ENCODE peak calls at places on chromosomes 4 and X, in nine cellular contexts. K is iPS DF 6.9, P is endodermal cell, N is AG10803, J is A673, S is fibroblast of pulmonary artery, R is Panc1, T is MG63, G is pancreas. W is an unnamed sample.

GRCh38 chr4:16893141-16893571 is 5.3 kb downstream of the LDB2 start:
- DNase-seq in K (no peak), P (no peak), N (peak; percentile 59), J (peak; percentile 81), S (peak; percentile 18), R (no peak), T (no peak), G (no peak), W (peak; percentile 40)

GRCh38 chr4:5785806-5786680 is 75.0 kb downstream of the EVC start:
- DNase-seq in K (no peak), P (no peak), N (peak; percentile 79), J (no peak), S (peak; percentile 79), R (peak; percentile 50), T (no peak), G (no peak), W (peak; percentile 65)

GRCh38 chr4:20984011-20984836 is 284.0 kb downstream of the PACRGL start:
- DNase-seq in K (no peak), P (peak; percentile 80), N (no peak), J (no peak), S (no peak), R (no peak), T (peak; percentile 33), G (peak; percentile 55), W (peak; percentile 3)

GRCh38 chr4:159389756-159390155 is 286.9 kb downstream of the RAPGEF2 start:
- DNase-seq in K (no peak), P (no peak), N (no peak), J (no peak), S (no peak), R (no peak), T (no peak), G (no peak), W (no peak)

GRCh38 chr4:95068818-95069478 is 311.2 kb downstream of the BMPR1B start:
- DNase-seq in K (no peak), P (no peak), N (no peak), J (no peak), S (no peak), R (no peak), T (no peak), G (no peak), W (no peak)

GRCh38 chrX:126165721-126166401 is at the start of gene DCAF12L2:
- DNase-seq in K (no peak), P (peak; percentile 74), N (no peak), J (peak; percentile 1), S (no peak), R (no peak), T (peak; percentile 29), G (peak; percentile 54), W (no peak)

GRCh38 chr4:41436365-41437263 is 101.3 kb upstream of the LIMCH1 start:
- DNase-seq in K (no peak), P (no peak), N (no peak), J (no peak), S (no peak), R (no peak), T (no peak), G (no peak), W (no peak)

GRCh38 chrX:123340691-123341090 is 156.6 kb downstream of the GRIA3 start:
- DNase-seq in K (no peak), P (no peak), N (peak; percentile 37), J (no peak), S (no peak), R (no peak), T (peak; percentile 36), G (no peak), W (no peak)

GRCh38 chrX:128992107-128992971 is 531.0 kb downstream of the SMARCA1 start:
- DNase-seq in K (no peak), P (peak; percentile 71), N (no peak), J (no peak), S (no peak), R (no peak), T (no peak), G (no peak), W (no peak)

GRCh38 chr4:104915864-104916263 is 230.8 kb upstream of the TET2 start:
- DNase-seq in K (no peak), P (peak; percentile 71), N (no peak), J (no peak), S (no peak), R (no peak), T (no peak), G (no peak), W (no peak)

GRCh38 chr4:108144451-108144850 is 24.3 kb downstream of the LEF1 start:
- DNase-seq in K (no peak), P (no peak), N (no peak), J (no peak), S (no peak), R (no peak), T (no peak), G (no peak), W (no peak)

GRCh38 chr4:36841583-36842326 is 402.8 kb upstream of the NWD2 start:
- DNase-seq in K (no peak), P (no peak), N (no peak), J (no peak), S (peak; percentile 61), R (peak; percentile 22), T (no peak), G (no peak), W (peak; percentile 29)

GRCh38 chr4:163113921-163114703 is 52.6 kb downstream of the NAF1 start:
- DNase-seq in K (no peak), P (no peak), N (no peak), J (no peak), S (peak; percentile 30), R (no peak), T (no peak), G (no peak), W (no peak)

GRCh38 chrX:2320089-2320488 is 180.7 kb downstream of the DHRSX start:
- DNase-seq in K (no peak), P (no peak), N (no peak), J (no peak), S (no peak), R (no peak), T (no peak), G (no peak), W (no peak)

GRCh38 chrX:2318371-2318770 is 182.4 kb downstream of the DHRSX start:
- DNase-seq in K (no peak), P (no peak), N (no peak), J (no peak), S (no peak), R (no peak), T (no peak), G (no peak), W (no peak)

GRCh38 chrX:2317527-2318055 is 183.2 kb downstream of the DHRSX start:
- DNase-seq in K (no peak), P (no peak), N (no peak), J (no peak), S (no peak), R (no peak), T (no peak), G (no peak), W (no peak)

GRCh38 chrX:2321411-2321810 is 179.4 kb downstream of the DHRSX start:
- DNase-seq in K (no peak), P (no peak), N (no peak), J (no peak), S (no peak), R (no peak), T (no peak), G (no peak), W (no peak)

GRCh38 chrX:2320580-2321327 is 180.0 kb downstream of the DHRSX start:
- DNase-seq in K (no peak), P (no peak), N (peak; percentile 88), J (no peak), S (peak; percentile 71), R (no peak), T (peak; percentile 46), G (no peak), W (no peak)
- H3K4me3 ChIP-seq in K (no peak overlapping the region), P (no peak overlapping the region), N (no peak overlapping the region), J (no peak overlapping the region), S (no peak overlapping the region), R (no peak overlapping the region), T (no peak overlapping the region), G (no peak overlapping the region), W (no peak overlapping the region)

DNA sequence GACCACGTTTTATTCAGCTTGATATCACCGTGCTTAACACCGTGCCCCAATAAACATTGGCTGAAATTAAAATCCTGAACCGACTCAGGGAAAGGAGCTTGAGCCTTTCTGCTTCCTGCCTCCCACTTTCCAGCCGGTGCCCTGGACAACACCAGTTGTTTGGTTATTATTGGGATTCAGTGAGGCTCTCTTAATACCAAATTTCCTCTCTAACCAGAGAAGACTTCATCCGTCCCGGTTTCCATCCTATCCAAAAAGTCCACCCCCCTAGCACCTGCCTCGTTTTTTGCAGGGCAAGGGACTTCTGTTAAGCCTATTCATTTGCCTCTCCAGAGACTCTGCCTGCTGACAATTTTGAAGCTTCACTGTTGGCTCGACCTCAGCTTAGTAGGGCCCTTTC is 649 bp upstream of the PRSS12 start:
- DNase-seq in K (no peak), P (peak; percentile 55), N (no peak), J (no peak), S (no peak), R (no peak), T (peak; percentile 33), G (no peak), W (no peak)
- H3K4me3 ChIP-seq in K (peak overlapping the region; percentile 76), P (peak overlapping the region; percentile 76), N (peak overlapping the region; percentile 71), J (peak overlapping the region; percentile 53), S (peak overlapping the region; percentile 42), R (peak overlapping the region; percentile 40), T (peak overlapping the region; percentile 82), G (peak overlapping the region; percentile 57), W (peak overlapping the region; percentile 59)

DNA sequence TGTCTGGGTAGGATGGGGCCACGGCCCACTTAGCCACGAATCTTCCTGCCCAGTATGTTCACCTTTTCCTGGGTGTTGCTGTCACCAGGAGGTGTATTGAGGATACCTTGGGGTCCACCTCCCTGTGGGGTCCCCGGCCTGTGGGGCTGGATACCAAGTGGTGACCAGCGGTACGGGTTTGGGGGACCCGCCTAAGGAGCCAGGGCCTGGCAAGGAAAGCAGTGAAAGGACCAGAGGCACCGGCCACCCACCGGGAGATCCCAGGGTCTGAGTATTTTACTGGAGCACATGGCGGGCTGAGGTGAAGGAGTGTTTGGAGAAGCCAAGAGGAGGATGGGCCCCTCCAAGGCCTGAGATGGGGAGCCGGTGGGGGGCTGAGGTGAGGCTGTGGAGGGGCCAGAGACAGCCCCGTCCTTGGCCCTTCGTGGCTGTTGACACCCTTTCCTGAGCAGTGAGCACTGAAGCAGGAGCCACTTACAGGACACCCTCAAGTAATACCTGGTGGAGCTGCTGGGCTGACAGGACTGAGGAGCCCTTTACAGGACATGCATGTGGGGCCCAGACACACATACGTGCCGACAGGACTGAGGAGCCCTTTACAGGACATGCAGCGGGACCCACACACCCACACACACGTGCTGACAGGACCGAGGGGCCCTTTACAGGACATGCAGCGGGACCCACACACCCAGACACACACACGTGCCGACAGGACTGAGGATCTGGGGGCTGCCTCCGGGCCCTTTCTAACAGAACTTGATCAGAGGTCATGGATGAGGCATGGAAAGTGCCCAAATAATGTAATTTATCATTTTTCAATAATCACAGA is 38.4 kb downstream of the TMEM271 start:
- DNase-seq in K (no peak), P (no peak), N (no peak), J (no peak), S (no peak), R (no peak), T (no peak), G (no peak), W (no peak)
- H3K4me3 ChIP-seq in K (no peak overlapping the region), P (no peak overlapping the region), N (no peak overlapping the region), J (no peak overlapping the region), S (no peak overlapping the region), R (no peak overlapping the region), T (no peak overlapping the region), G (no peak overlapping the region), W (no peak overlapping the region)

GRCh38 chr4:66565796-66566195 is 895.5 kb upstream of the EPHA5 start:
- DNase-seq in K (no peak), P (no peak), N (no peak), J (no peak), S (peak; percentile 50), R (no peak), T (no peak), G (no peak), W (no peak)
- H3K4me3 ChIP-seq in K (no peak overlapping the region), P (no peak overlapping the region), N (no peak overlapping the region), J (no peak overlapping the region), S (no peak overlapping the region), R (no peak overlapping the region), T (no peak overlapping the region), G (no peak overlapping the region), W (no peak overlapping the region)